ENCODE peak calls at places on chromosomes 4 and X, in seven cellular contexts. S, E, I, O, D, H and C are unnamed samples.

GRCh38 chrX:9561199-9561598 is 96.3 kb downstream of the TBL1X start:
- DNase-seq in S (no peak), E (no peak), I (no peak), O (no peak), D (no peak), H (no peak), C (no peak)

GRCh38 chrX:57929373-57929772 is 19.1 kb upstream of the ZXDA start:
- DNase-seq in S (no peak), E (peak), I (peak), O (no peak), D (no peak), H (peak), C (no peak)

GRCh38 chr4:187478292-187479205 is 517.0 kb upstream of the ZFP42 start:
- DNase-seq in S (no peak), E (peak), I (no peak), O (no peak), D (no peak), H (no peak), C (no peak)

GRCh38 chrX:10769165-10769564 is 148.8 kb upstream of the MID1 start:
- DNase-seq in S (no peak), E (peak), I (peak), O (no peak), D (no peak), H (peak), C (peak)

GRCh38 chr4:8906668-8906970 is 35.0 kb upstream of the HMX1 start:
- DNase-seq in S (no peak), E (no peak), I (no peak), O (no peak), D (no peak), H (no peak), C (no peak)

GRCh38 chr4:41212221-41213203 is 1.8 kb downstream of the APBB2 start:
- DNase-seq in S (no peak), E (peak), I (peak), O (no peak), D (no peak), H (peak), C (peak)

GRCh38 chr4:35151816-35152572 is 1092.3 kb downstream of the ARAP2 start:
- DNase-seq in S (no peak), E (no peak), I (peak), O (no peak), D (no peak), H (no peak), C (peak)

GRCh38 chr4:122104184-122104583 is 47.9 kb upstream of the BLTP1 start:
- DNase-seq in S (no peak), E (no peak), I (no peak), O (no peak), D (no peak), H (no peak), C (no peak)

GRCh38 chr4:39025552-39026085 is 6.6 kb downstream of the TMEM156 start:
- DNase-seq in S (no peak), E (peak), I (no peak), O (no peak), D (no peak), H (no peak), C (no peak)

GRCh38 chr4:155353923-155354540 is 22.7 kb downstream of the MAP9 start:
- DNase-seq in S (no peak), E (peak), I (peak), O (no peak), D (peak), H (peak), C (no peak)

GRCh38 chrX:99761731-99762130 is 648.3 kb downstream of the PCDH19 start:
- DNase-seq in S (no peak), E (no peak), I (no peak), O (no peak), D (no peak), H (no peak), C (no peak)